ENCODE peak calls at places on chromosome 14, in eight cellular contexts. W, C, X, Z, Q, N, E and G are unnamed samples.
A peak's percentile ranks its signal among the peaks of the same experiment; 100 is the strongest.

GRCh38 chr14:87992349-87992719 is 648 bp downstream of the GALC start:
- ATAC-seq in W (no peak), N (peak; percentile 5), Z (no peak), C (peak; percentile 36), X (no peak), E (peak; percentile 2), Q (peak; percentile 36), G (peak; percentile 10)

GRCh38 chr14:64209428-64210165 is 84.6 kb downstream of the ESR2 start:
- ATAC-seq in E (peak; percentile 88), C (peak; percentile 80), Q (peak; percentile 67), Z (no peak), N (no peak), X (no peak), W (peak; percentile 51), G (peak; percentile 93)

GRCh38 chr14:73744175-73744867 is 30.1 kb upstream of the PNMA1 start:
- ATAC-seq in E (no peak), N (no peak), X (no peak), W (peak; percentile 24), Z (no peak), C (no peak), Q (no peak), G (no peak)

GRCh38 chr14:38255408-38255672 is 553 bp downstream of the CLEC14A start:
- ATAC-seq in Z (peak; percentile 35), W (peak; percentile 32), C (peak; percentile 71), Q (peak; percentile 53), X (no peak), N (peak; percentile 14), E (no peak), G (no peak)

GRCh38 chr14:71594828-71595227 is 337.4 kb upstream of the RGS6 start:
- ATAC-seq in E (no peak), Z (peak; percentile 70), N (no peak), X (peak; percentile 43), C (peak; percentile 54), Q (no peak), W (no peak), G (no peak)

GRCh38 chr14:73714656-73715081 is 485 bp upstream of the PNMA1 start:
- ATAC-seq in Z (no peak), E (no peak), Q (no peak), N (no peak), C (no peak), W (no peak), X (no peak), G (no peak)

GRCh38 chr14:68245146-68246073 is 425.8 kb downstream of the RAD51B start:
- ATAC-seq in C (no peak), Q (no peak), W (no peak), X (no peak), Z (no peak), E (no peak), N (no peak), G (no peak)

GRCh38 chr14:55425091-55425490 is 13.5 kb upstream of the ATG14 start:
- ATAC-seq in C (no peak), Z (no peak), N (no peak), Q (no peak), X (no peak), E (no peak), W (no peak), G (no peak)

GRCh38 chr14:55814064-55814463 is 234.1 kb downstream of the KTN1 start:
- ATAC-seq in W (no peak), Q (no peak), E (no peak), N (no peak), C (no peak), X (no peak), Z (no peak), G (no peak)